ENCODE peak calls at places on chromosomes 6 and 20, in seven cellular contexts. C is IMR-90, J is RWPE1, D is choroid plexus epithelial cell, F is BE2C, X is kidney epithelial cell, I is Calu3. N is an unnamed sample.

GRCh38 chr6:48067148-48067709 is 43.8 kb downstream of the PTCHD4 start:
- DNase-seq in C (no peak), J (no peak), D (no peak), F (no peak), X (no peak), I (no peak), N (no peak)

GRCh38 chr6:37192669-37193068 is 22.7 kb downstream of the PIM1 start:
- DNase-seq in C (no peak), J (no peak), D (no peak), F (no peak), X (no peak), I (no peak), N (no peak)

GRCh38 chr20:53748176-53748575 is 154.5 kb upstream of the ZNF217 start:
- DNase-seq in C (no peak), J (peak), D (no peak), F (no peak), X (no peak), I (no peak), N (no peak)

GRCh38 chr6:169034523-169035167 is 219.0 kb downstream of the THBS2 start:
- DNase-seq in C (peak), J (no peak), D (no peak), F (no peak), X (no peak), I (no peak), N (no peak)

GRCh38 chr6:129489215-129489765 is 220.7 kb downstream of the ARHGAP18 start:
- DNase-seq in C (no peak), J (no peak), D (no peak), F (no peak), X (no peak), I (no peak), N (no peak)

GRCh38 chr20:54199721-54200176 is 8.1 kb upstream of the PFDN4 start:
- DNase-seq in C (peak), J (peak), D (peak), F (peak), X (no peak), I (peak), N (peak)

GRCh38 chr6:142297996-142298753 is 3.6 kb upstream of the ADGRG6 start:
- DNase-seq in C (peak), J (no peak), D (peak), F (no peak), X (no peak), I (no peak), N (no peak)

GRCh38 chr6:13663986-13664385 is 47.6 kb downstream of the RANBP9 start:
- DNase-seq in C (no peak), J (no peak), D (no peak), F (no peak), X (no peak), I (no peak), N (no peak)

GRCh38 chr6:31007694-31008093 is 2.6 kb upstream of the MUC22 start:
- DNase-seq in C (peak), J (peak), D (peak), F (no peak), X (peak), I (peak), N (no peak)

GRCh38 chr6:107077710-107078109 is 37.6 kb downstream of the BEND3 start:
- DNase-seq in C (no peak), J (no peak), D (no peak), F (no peak), X (no peak), I (no peak), N (no peak)

GRCh38 chr6:133503330-133503729 is 262.2 kb downstream of the EYA4 start:
- DNase-seq in C (no peak), J (no peak), D (peak), F (no peak), X (peak), I (no peak), N (no peak)

GRCh38 chr6:37449984-37450383 is 17.0 kb downstream of the CMTR1 start:
- DNase-seq in C (no peak), J (no peak), D (no peak), F (no peak), X (no peak), I (no peak), N (no peak)

GRCh38 chr6:132693478-132693877 is 20.4 kb downstream of the VNN1 start:
- DNase-seq in C (peak), J (no peak), D (peak), F (no peak), X (no peak), I (no peak), N (no peak)

GRCh38 chr6:113077794-113078193 is 730.7 kb downstream of the RFPL4B start:
- DNase-seq in C (no peak), J (no peak), D (no peak), F (no peak), X (no peak), I (no peak), N (no peak)

GRCh38 chr20:1802385-1803215 is 92.6 kb upstream of the SIRPA start:
- DNase-seq in C (peak), J (peak), D (peak), F (peak), X (no peak), I (peak), N (peak)

GRCh38 chr6:89597988-89598387 is 40.6 kb downstream of the LYRM2 start:
- DNase-seq in C (no peak), J (peak), D (peak), F (no peak), X (peak), I (peak), N (no peak)

GRCh38 chr6:37565267-37566208 is 65.8 kb upstream of the CCDC167 start:
- DNase-seq in C (no peak), J (no peak), D (no peak), F (peak), X (no peak), I (no peak), N (peak)

GRCh38 chr20:33172781-33173180 is 4.8 kb downstream of the BPIFA2 start:
- DNase-seq in C (no peak), J (no peak), D (peak), F (no peak), X (no peak), I (no peak), N (no peak)

GRCh38 chr6:157014871-157015270 is 237.7 kb downstream of the ARID1B start:
- DNase-seq in C (no peak), J (no peak), D (no peak), F (no peak), X (no peak), I (no peak), N (no peak)

GRCh38 chr6:89483111-89483720 is 50.3 kb downstream of the ANKRD6 start:
- DNase-seq in C (no peak), J (no peak), D (no peak), F (no peak), X (no peak), I (no peak), N (peak)

GRCh38 chr6:100913400-100914276 is 32.5 kb upstream of the ASCC3 start:
- DNase-seq in C (peak), J (no peak), D (no peak), F (no peak), X (no peak), I (no peak), N (no peak)

GRCh38 chr6:35177586-35177985 is 36.2 kb upstream of the SCUBE3 start:
- DNase-seq in C (peak), J (no peak), D (no peak), F (no peak), X (no peak), I (no peak), N (no peak)

GRCh38 chr6:82095091-82095490 is 152.5 kb downstream of the IBTK start:
- DNase-seq in C (no peak), J (no peak), D (no peak), F (no peak), X (no peak), I (no peak), N (no peak)

GRCh38 chr6:73264446-73264845 is 1.4 kb upstream of the KHDC1 start:
- DNase-seq in C (no peak), J (peak), D (no peak), F (no peak), X (no peak), I (no peak), N (no peak)

GRCh38 chr20:49457444-49457843 is 25.0 kb downstream of the KCNB1 start:
- DNase-seq in C (no peak), J (no peak), D (no peak), F (no peak), X (no peak), I (no peak), N (no peak)

GRCh38 chr20:29427201-29428060 is 1830.0 kb upstream of the DEFB115 start:
- DNase-seq in C (no peak), J (no peak), D (no peak), F (peak), X (no peak), I (no peak), N (no peak)

GRCh38 chr6:85756982-85757381 is 114.3 kb upstream of the SYNCRIP start:
- DNase-seq in C (peak), J (peak), D (peak), F (no peak), X (peak), I (no peak), N (no peak)

GRCh38 chr20:35891375-35891774 is 62.9 kb downstream of the SCAND1 start:
- DNase-seq in C (peak), J (no peak), D (peak), F (no peak), X (no peak), I (no peak), N (no peak)

GRCh38 chr6:18016133-18016532 is 28.7 kb upstream of the KIF13A start:
- DNase-seq in C (no peak), J (peak), D (no peak), F (no peak), X (peak), I (no peak), N (no peak)

GRCh38 chr6:112360498-112360897 is 13.4 kb downstream of the RFPL4B start:
- DNase-seq in C (peak), J (no peak), D (peak), F (no peak), X (no peak), I (no peak), N (no peak)

GRCh38 chr6:148440877-148441453 is 98.3 kb downstream of the SASH1 start:
- DNase-seq in C (peak), J (peak), D (peak), F (no peak), X (peak), I (peak), N (no peak)

GRCh38 chr20:47233333-47234188 is 122.9 kb downstream of the ZMYND8 start:
- DNase-seq in C (peak), J (no peak), D (peak), F (no peak), X (no peak), I (no peak), N (no peak)

GRCh38 chr20:50670126-50670862 is 21.0 kb downstream of the RIPOR3 start:
- DNase-seq in C (peak), J (peak), D (no peak), F (no peak), X (peak), I (peak), N (no peak)

GRCh38 chr20:53883098-53883762 is 187.2 kb downstream of the BCAS1 start:
- DNase-seq in C (peak), J (no peak), D (no peak), F (no peak), X (peak), I (no peak), N (no peak)

GRCh38 chr6:33431880-33432541 is 12.1 kb downstream of the SYNGAP1 start:
- DNase-seq in C (no peak), J (no peak), D (no peak), F (no peak), X (no peak), I (no peak), N (no peak)

GRCh38 chr6:16776394-16777017 is 15.2 kb upstream of the ATXN1 start:
- DNase-seq in C (no peak), J (no peak), D (peak), F (no peak), X (no peak), I (no peak), N (no peak)
- TF ChIP-seq CTCF in C (no peak), J (no peak), D (peak), F (no peak), X (no peak), I (no peak), N (peak)

GRCh38 chr20:57680934-57681914 is 28.6 kb downstream of the PMEPA1 start:
- DNase-seq in C (no peak), J (no peak), D (no peak), F (no peak), X (no peak), I (no peak), N (no peak)
- TF ChIP-seq CTCF in C (no peak), J (no peak), D (no peak), F (no peak), X (no peak), I (no peak), N (no peak)

GRCh38 chr6:71721642-71722041 is 164.7 kb upstream of the RIMS1 start:
- DNase-seq in C (peak), J (no peak), D (no peak), F (no peak), X (no peak), I (no peak), N (no peak)

GRCh38 chr6:71727632-71728294 is 158.6 kb upstream of the RIMS1 start:
- DNase-seq in C (no peak), J (no peak), D (no peak), F (no peak), X (no peak), I (no peak), N (no peak)

GRCh38 chr6:71730284-71730683 is 156.1 kb upstream of the RIMS1 start:
- DNase-seq in C (no peak), J (no peak), D (no peak), F (no peak), X (no peak), I (no peak), N (no peak)

GRCh38 chr6:71724456-71725180 is 161.7 kb upstream of the RIMS1 start:
- DNase-seq in C (no peak), J (no peak), D (no peak), F (no peak), X (peak), I (no peak), N (no peak)

DNA sequence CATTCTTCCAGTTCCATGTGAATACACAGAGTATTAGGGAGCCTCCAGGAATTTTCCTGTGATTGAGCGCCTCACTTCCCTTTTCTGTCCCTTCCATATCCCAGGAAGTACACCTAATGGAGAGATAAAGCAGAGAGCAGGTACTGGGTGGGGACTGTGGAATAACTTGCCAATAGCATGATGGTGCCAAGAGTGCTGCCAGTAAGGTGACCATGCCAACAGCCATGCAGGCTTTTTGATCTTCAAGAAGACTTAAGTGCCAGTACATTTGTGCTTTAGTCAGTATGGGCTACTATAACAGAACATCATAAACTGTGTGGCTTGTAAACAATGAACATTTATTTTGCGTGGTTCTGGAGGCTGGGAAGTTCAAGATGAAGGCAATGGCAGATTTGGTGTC is 160.2 kb upstream of the RIMS1 start:
- DNase-seq in C (no peak), J (no peak), D (no peak), F (no peak), X (no peak), I (no peak), N (no peak)
- TF ChIP-seq CTCF in C (no peak), J (no peak), D (no peak), F (no peak), X (no peak), I (no peak), N (no peak)

DNA sequence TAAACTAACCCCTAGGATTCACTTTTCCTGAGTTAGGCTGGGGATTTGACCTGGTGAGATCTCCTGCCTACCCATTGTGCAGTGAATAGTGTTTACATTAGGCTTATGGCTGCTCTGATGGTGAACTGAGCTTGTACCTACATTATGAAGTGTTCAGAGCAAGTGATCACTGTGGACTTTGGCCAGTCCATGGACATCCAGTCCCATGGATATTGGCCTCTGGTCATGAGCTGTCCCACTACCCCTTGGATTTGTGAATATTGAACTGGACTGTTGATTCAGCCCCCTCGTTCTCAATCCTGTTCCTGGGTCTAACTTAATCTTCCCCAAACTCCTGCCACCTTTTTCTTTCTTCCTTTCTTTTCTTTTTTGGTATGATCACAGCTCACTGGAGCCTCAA is 13.8 kb downstream of the ASIP start:
- DNase-seq in C (no peak), J (no peak), D (no peak), F (no peak), X (no peak), I (no peak), N (no peak)
- TF ChIP-seq CTCF in C (no peak), J (no peak), D (no peak), F (no peak), X (no peak), I (no peak), N (no peak)

DNA sequence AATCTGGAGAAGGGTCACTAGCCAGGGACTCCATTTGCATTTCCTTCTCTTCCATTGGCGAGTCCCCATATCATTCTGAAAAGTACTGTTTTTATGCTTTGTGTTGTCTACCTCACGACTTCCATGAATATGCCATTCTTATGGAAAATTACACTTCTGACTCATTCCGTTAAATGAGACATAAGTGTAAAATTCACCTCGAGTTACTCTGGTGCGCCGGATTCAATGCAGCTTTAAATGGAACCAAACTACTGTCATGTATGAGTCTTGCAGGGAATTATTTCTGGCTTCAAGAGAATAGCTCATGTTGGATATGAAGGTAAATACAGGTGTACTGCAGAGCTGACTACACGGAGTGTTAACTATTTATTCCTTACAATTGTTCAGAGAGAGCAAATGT is 99.2 kb downstream of the PDE7B start:
- DNase-seq in C (no peak), J (no peak), D (no peak), F (no peak), X (no peak), I (no peak), N (no peak)
- TF ChIP-seq CTCF in C (no peak), J (no peak), D (no peak), F (no peak), X (no peak), I (no peak), N (no peak)